ENCODE peak calls at places on chromosomes 3 and 15, in ten cellular contexts. One of them, this sample, is unnamed.

GRCh38 chr3:39096775-39097174 is 10.7 kb downstream of the GORASP1 start:
- DNase-seq in activated T-helper 1 cell treated with anti-CD3 and anti-CD28 coated beads, Interleukin-2, amount 50 U/mL, for 16 hours: no peak
- DNase-seq in C1 segment of cervical spinal cord: peak; percentile 25
- DNase-seq in prostate gland: no peak
- DNase-seq in SK-N-SH: no peak
- DNase-seq in activated naive CD8-positive, alpha-beta T cell treated with anti-CD3 and anti-CD28 coated beads for 36 hours: no peak
- DNase-seq in CD4-positive, alpha-beta T cell: no peak
- DNase-seq in HEK293T: no peak
- DNase-seq in activated gamma-delta T cell treated with Interleukin-2 at 50 U/mL for 16 hours: no peak
- DNase-seq in NCI-H345: no peak
- DNase-seq in this sample: no peak

GRCh38 chr3:133377396-133377795 is 22.5 kb upstream of the BFSP2 start:
- DNase-seq in activated T-helper 1 cell treated with anti-CD3 and anti-CD28 coated beads, Interleukin-2, amount 50 U/mL, for 16 hours: no peak
- DNase-seq in CD4-positive, alpha-beta T cell: no peak
- DNase-seq in activated gamma-delta T cell treated with Interleukin-2 at 50 U/mL for 16 hours: no peak
- DNase-seq in prostate gland: no peak
- DNase-seq in activated naive CD8-positive, alpha-beta T cell treated with anti-CD3 and anti-CD28 coated beads for 36 hours: no peak
- DNase-seq in SK-N-SH: peak; percentile 60
- DNase-seq in HEK293T: peak; percentile 33
- DNase-seq in C1 segment of cervical spinal cord: no peak
- DNase-seq in NCI-H345: no peak
- DNase-seq in this sample: no peak

GRCh38 chr15:37107071-37107753 is 6.9 kb upstream of the MEIS2 start:
- DNase-seq in NCI-H345: no peak
- DNase-seq in SK-N-SH: peak; percentile 55
- DNase-seq in activated T-helper 1 cell treated with anti-CD3 and anti-CD28 coated beads, Interleukin-2, amount 50 U/mL, for 16 hours: no peak
- DNase-seq in CD4-positive, alpha-beta T cell: no peak
- DNase-seq in HEK293T: no peak
- DNase-seq in activated gamma-delta T cell treated with Interleukin-2 at 50 U/mL for 16 hours: no peak
- DNase-seq in activated naive CD8-positive, alpha-beta T cell treated with anti-CD3 and anti-CD28 coated beads for 36 hours: no peak
- DNase-seq in C1 segment of cervical spinal cord: no peak
- DNase-seq in prostate gland: no peak
- DNase-seq in this sample: no peak

GRCh38 chr3:168047190-168047795 is 48.4 kb downstream of the GOLIM4 start:
- DNase-seq in C1 segment of cervical spinal cord: no peak
- DNase-seq in activated naive CD8-positive, alpha-beta T cell treated with anti-CD3 and anti-CD28 coated beads for 36 hours: no peak
- DNase-seq in SK-N-SH: peak; percentile 50
- DNase-seq in activated T-helper 1 cell treated with anti-CD3 and anti-CD28 coated beads, Interleukin-2, amount 50 U/mL, for 16 hours: no peak
- DNase-seq in CD4-positive, alpha-beta T cell: no peak
- DNase-seq in NCI-H345: peak; percentile 75
- DNase-seq in prostate gland: peak; percentile 37
- DNase-seq in HEK293T: peak; percentile 53
- DNase-seq in activated gamma-delta T cell treated with Interleukin-2 at 50 U/mL for 16 hours: no peak
- DNase-seq in this sample: peak; percentile 39

GRCh38 chr3:178159691-178160090 is 376.5 kb upstream of the KCNMB2 start:
- DNase-seq in NCI-H345: no peak
- DNase-seq in activated T-helper 1 cell treated with anti-CD3 and anti-CD28 coated beads, Interleukin-2, amount 50 U/mL, for 16 hours: no peak
- DNase-seq in activated gamma-delta T cell treated with Interleukin-2 at 50 U/mL for 16 hours: no peak
- DNase-seq in C1 segment of cervical spinal cord: no peak
- DNase-seq in CD4-positive, alpha-beta T cell: no peak
- DNase-seq in prostate gland: no peak
- DNase-seq in HEK293T: no peak
- DNase-seq in activated naive CD8-positive, alpha-beta T cell treated with anti-CD3 and anti-CD28 coated beads for 36 hours: no peak
- DNase-seq in SK-N-SH: no peak
- DNase-seq in this sample: no peak

GRCh38 chr3:132803889-132804288 is 81.7 kb upstream of the NPHP3 start:
- DNase-seq in activated naive CD8-positive, alpha-beta T cell treated with anti-CD3 and anti-CD28 coated beads for 36 hours: no peak
- DNase-seq in C1 segment of cervical spinal cord: no peak
- DNase-seq in NCI-H345: no peak
- DNase-seq in activated gamma-delta T cell treated with Interleukin-2 at 50 U/mL for 16 hours: no peak
- DNase-seq in activated T-helper 1 cell treated with anti-CD3 and anti-CD28 coated beads, Interleukin-2, amount 50 U/mL, for 16 hours: no peak
- DNase-seq in CD4-positive, alpha-beta T cell: no peak
- DNase-seq in SK-N-SH: peak; percentile 9
- DNase-seq in prostate gland: no peak
- DNase-seq in HEK293T: peak; percentile 24
- DNase-seq in this sample: no peak

GRCh38 chr15:90838066-90838465 is 30.3 kb upstream of the FURIN start:
- DNase-seq in SK-N-SH: no peak
- DNase-seq in prostate gland: no peak
- DNase-seq in activated gamma-delta T cell treated with Interleukin-2 at 50 U/mL for 16 hours: peak; percentile 91
- DNase-seq in activated T-helper 1 cell treated with anti-CD3 and anti-CD28 coated beads, Interleukin-2, amount 50 U/mL, for 16 hours: peak; percentile 59
- DNase-seq in C1 segment of cervical spinal cord: no peak
- DNase-seq in CD4-positive, alpha-beta T cell: peak; percentile 81
- DNase-seq in NCI-H345: no peak
- DNase-seq in activated naive CD8-positive, alpha-beta T cell treated with anti-CD3 and anti-CD28 coated beads for 36 hours: peak; percentile 88
- DNase-seq in HEK293T: no peak
- DNase-seq in this sample: peak; percentile 89

GRCh38 chr3:184597783-184598182 is 36.2 kb downstream of the EPHB3 start:
- DNase-seq in C1 segment of cervical spinal cord: no peak
- DNase-seq in activated T-helper 1 cell treated with anti-CD3 and anti-CD28 coated beads, Interleukin-2, amount 50 U/mL, for 16 hours: no peak
- DNase-seq in activated gamma-delta T cell treated with Interleukin-2 at 50 U/mL for 16 hours: no peak
- DNase-seq in activated naive CD8-positive, alpha-beta T cell treated with anti-CD3 and anti-CD28 coated beads for 36 hours: no peak
- DNase-seq in HEK293T: no peak
- DNase-seq in NCI-H345: no peak
- DNase-seq in CD4-positive, alpha-beta T cell: no peak
- DNase-seq in SK-N-SH: no peak
- DNase-seq in prostate gland: no peak
- DNase-seq in this sample: no peak

GRCh38 chr3:189849262-189849661 is 218.1 kb downstream of the TP63 start:
- DNase-seq in SK-N-SH: no peak
- DNase-seq in HEK293T: no peak
- DNase-seq in C1 segment of cervical spinal cord: no peak
- DNase-seq in activated naive CD8-positive, alpha-beta T cell treated with anti-CD3 and anti-CD28 coated beads for 36 hours: no peak
- DNase-seq in CD4-positive, alpha-beta T cell: no peak
- DNase-seq in activated T-helper 1 cell treated with anti-CD3 and anti-CD28 coated beads, Interleukin-2, amount 50 U/mL, for 16 hours: no peak
- DNase-seq in NCI-H345: no peak
- DNase-seq in activated gamma-delta T cell treated with Interleukin-2 at 50 U/mL for 16 hours: no peak
- DNase-seq in prostate gland: no peak
- DNase-seq in this sample: no peak

GRCh38 chr3:161254861-161255260 is 33.8 kb downstream of the NMD3 start:
- DNase-seq in NCI-H345: no peak
- DNase-seq in C1 segment of cervical spinal cord: no peak
- DNase-seq in prostate gland: no peak
- DNase-seq in SK-N-SH: no peak
- DNase-seq in activated gamma-delta T cell treated with Interleukin-2 at 50 U/mL for 16 hours: no peak
- DNase-seq in activated T-helper 1 cell treated with anti-CD3 and anti-CD28 coated beads, Interleukin-2, amount 50 U/mL, for 16 hours: no peak
- DNase-seq in CD4-positive, alpha-beta T cell: no peak
- DNase-seq in HEK293T: no peak
- DNase-seq in activated naive CD8-positive, alpha-beta T cell treated with anti-CD3 and anti-CD28 coated beads for 36 hours: no peak
- DNase-seq in this sample: no peak

GRCh38 chr3:169342652-169343051 is 320.9 kb downstream of the MECOM start:
- DNase-seq in NCI-H345: no peak
- DNase-seq in activated T-helper 1 cell treated with anti-CD3 and anti-CD28 coated beads, Interleukin-2, amount 50 U/mL, for 16 hours: no peak
- DNase-seq in activated gamma-delta T cell treated with Interleukin-2 at 50 U/mL for 16 hours: no peak
- DNase-seq in prostate gland: no peak
- DNase-seq in activated naive CD8-positive, alpha-beta T cell treated with anti-CD3 and anti-CD28 coated beads for 36 hours: no peak
- DNase-seq in SK-N-SH: no peak
- DNase-seq in HEK293T: no peak
- DNase-seq in C1 segment of cervical spinal cord: no peak
- DNase-seq in CD4-positive, alpha-beta T cell: no peak
- DNase-seq in this sample: no peak

GRCh38 chr15:80424381-80424780 is 20.2 kb downstream of the ARNT2 start:
- DNase-seq in activated gamma-delta T cell treated with Interleukin-2 at 50 U/mL for 16 hours: no peak
- DNase-seq in activated T-helper 1 cell treated with anti-CD3 and anti-CD28 coated beads, Interleukin-2, amount 50 U/mL, for 16 hours: no peak
- DNase-seq in prostate gland: no peak
- DNase-seq in C1 segment of cervical spinal cord: no peak
- DNase-seq in CD4-positive, alpha-beta T cell: no peak
- DNase-seq in activated naive CD8-positive, alpha-beta T cell treated with anti-CD3 and anti-CD28 coated beads for 36 hours: no peak
- DNase-seq in HEK293T: no peak
- DNase-seq in SK-N-SH: no peak
- DNase-seq in NCI-H345: no peak
- DNase-seq in this sample: no peak

This sample was measured in activated CD8-positive, alpha-beta T cell treated with anti-CD3 and anti-CD28 coated beads, Interleukin-2, amount 10 ng/mL, durations not matched to agents 7 days and 5 days.